ENCODE peak calls at places on chromosomes 4 and X, in five cellular contexts. R is OCI-LY7, H is ovary, Z is endodermal cell, W is fibroblast of pulmonary artery. J is an unnamed sample.

GRCh38 chrX:18617351-18617750 is 54.6 kb downstream of the RS1 start:
- DNase-seq in Z (no peak), R (no peak), W (peak), H (no peak), J (no peak)

GRCh38 chrX:48694776-48695523 is 1.6 kb upstream of the SUV39H1 start:
- DNase-seq in Z (no peak), H (no peak), W (no peak), R (no peak), J (no peak)

GRCh38 chrX:140439455-140439854 is 65.4 kb downstream of the SOX3 start:
- DNase-seq in W (no peak), Z (peak), H (no peak), R (no peak), J (no peak)

GRCh38 chr4:87553182-87553581 is 24.0 kb upstream of the SPARCL1 start:
- DNase-seq in R (no peak), Z (no peak), H (no peak), W (no peak), J (no peak)

GRCh38 chr4:107721436-107722090 is 1.5 kb upstream of the PAPSS1 start:
- DNase-seq in W (no peak), R (peak), Z (peak), H (peak), J (no peak)

GRCh38 chr4:48863728-48864127 is 32.8 kb downstream of the OCIAD1 start:
- DNase-seq in H (no peak), Z (no peak), W (no peak), R (no peak), J (no peak)

GRCh38 chrX:115147220-115147619 is 42.0 kb upstream of the RBMXL3 start:
- DNase-seq in R (no peak), H (no peak), Z (no peak), W (peak), J (no peak)

GRCh38 chr4:3810796-3811485 is 44.8 kb downstream of the ADRA2C start:
- DNase-seq in R (no peak), H (no peak), Z (no peak), W (no peak), J (no peak)

GRCh38 chr4:73676136-73676535 is 55.9 kb upstream of the RASSF6 start:
- DNase-seq in H (no peak), W (no peak), R (no peak), Z (no peak), J (no peak)

GRCh38 chrX:151736685-151737084 is 2.1 kb downstream of the CNGA2 start:
- DNase-seq in Z (no peak), H (no peak), R (no peak), W (no peak), J (peak)

GRCh38 chr4:48831532-48832015 is 686 bp downstream of the OCIAD1 start:
- DNase-seq in R (peak), H (no peak), Z (no peak), W (peak), J (no peak)

GRCh38 chrX:9622128-9622527 is 143.5 kb downstream of the GPR143 start:
- DNase-seq in W (no peak), R (no peak), Z (no peak), H (no peak), J (no peak)

GRCh38 chr4:2954358-2955185 is 8.6 kb downstream of the NOP14 start:
- DNase-seq in Z (peak), H (no peak), W (no peak), R (peak), J (peak)

GRCh38 chrX:124836786-124837185 is 482.9 kb upstream of the TEX13C start:
- DNase-seq in H (no peak), Z (no peak), W (no peak), R (no peak), J (no peak)

GRCh38 chr4:141425124-141425523 is 204.4 kb downstream of the ZNF330 start:
- DNase-seq in R (no peak), Z (no peak), H (no peak), W (peak), J (no peak)

GRCh38 chr4:124530464-124531077 is 182.0 kb downstream of the ANKRD50 start:
- DNase-seq in Z (no peak), W (no peak), R (no peak), H (no peak), J (no peak)

GRCh38 chr4:87679449-87680169 is 29.5 kb downstream of the DMP1 start:
- DNase-seq in H (peak), Z (peak), W (peak), R (peak), J (no peak)

GRCh38 chr4:175066923-175067627 is 148.9 kb downstream of the ADAM29 start:
- DNase-seq in H (no peak), W (no peak), R (peak), Z (no peak), J (no peak)

GRCh38 chrX:46642145-46642544 is 68.6 kb downstream of the CHST7 start:
- DNase-seq in Z (no peak), H (peak), R (peak), W (peak), J (no peak)

GRCh38 chrX:132488092-132488749 is 617 bp downstream of the MBNL3 start:
- DNase-seq in Z (no peak), W (peak), H (no peak), R (peak), J (no peak)

GRCh38 chr4:54213812-54214211 is 15.3 kb upstream of the PDGFRA start:
- DNase-seq in W (peak), H (no peak), Z (no peak), R (no peak), J (no peak)

GRCh38 chrX:16970977-16971376 is 24.5 kb downstream of the REPS2 start:
- DNase-seq in Z (no peak), W (peak), H (no peak), R (no peak), J (no peak)

GRCh38 chr4:100985576-100985975 is 361.8 kb downstream of the PPP3CA start:
- DNase-seq in Z (no peak), W (no peak), R (no peak), H (no peak), J (no peak)

GRCh38 chrX:149453911-149454820 is 50.9 kb downstream of the IDS start:
- DNase-seq in W (no peak), Z (no peak), R (no peak), H (no peak), J (no peak)

GRCh38 chr4:10013722-10014121 is 7.6 kb downstream of the SLC2A9 start:
- DNase-seq in Z (peak), R (peak), W (peak), H (no peak), J (no peak)

GRCh38 chrX:140050906-140051305 is 85.6 kb upstream of the CXorf66 start:
- DNase-seq in R (no peak), H (no peak), Z (no peak), W (peak), J (no peak)

GRCh38 chrX:111352424-111352823 is 59.6 kb downstream of the DCX start:
- DNase-seq in W (peak), R (no peak), H (no peak), Z (no peak), J (no peak)

GRCh38 chr4:18593297-18594002 is 571.9 kb upstream of the LCORL start:
- DNase-seq in R (peak), Z (peak), W (peak), H (peak), J (no peak)

GRCh38 chrX:20594985-20595384 is 328.3 kb upstream of the RPS6KA3 start:
- DNase-seq in Z (no peak), R (no peak), H (no peak), W (peak), J (no peak)

GRCh38 chrX:43836435-43837184 is 45.6 kb downstream of the MAOB start:
- DNase-seq in Z (no peak), R (peak), W (peak), H (no peak), J (no peak)

GRCh38 chr4:161767116-161767515 is 396.7 kb downstream of the FSTL5 start:
- DNase-seq in R (no peak), W (peak), Z (no peak), H (no peak), J (no peak)

GRCh38 chr4:187840814-187841213 is 154.8 kb upstream of the ZFP42 start:
- DNase-seq in R (no peak), H (no peak), Z (no peak), W (no peak), J (no peak)

GRCh38 chr4:114905017-114905416 is 208.4 kb downstream of the NDST4 start:
- DNase-seq in R (no peak), Z (no peak), H (no peak), W (no peak), J (no peak)

GRCh38 chr4:8271821-8272220 is 2.3 kb downstream of the HTRA3 start:
- DNase-seq in W (no peak), Z (no peak), R (no peak), H (no peak), J (no peak)

GRCh38 chr4:181525641-181526040 is 717.6 kb upstream of the TENM3 start:
- DNase-seq in H (no peak), R (peak), Z (no peak), W (no peak), J (no peak)

GRCh38 chr4:112422644-112423043 is 93.3 kb downstream of the NEUROG2 start:
- DNase-seq in W (no peak), R (no peak), H (no peak), Z (no peak), J (no peak)

GRCh38 chr4:924107-925096 is 7.7 kb downstream of the GAK start:
- DNase-seq in W (peak), Z (peak), H (no peak), R (peak), J (peak)

GRCh38 chr4:6857009-6857882 is 52.4 kb upstream of the TBC1D14 start:
- DNase-seq in Z (no peak), R (no peak), W (no peak), H (no peak), J (no peak)
- H3K4me3 ChIP-seq in Z (no peak), R (no peak), W (no peak), H (no peak), J (no peak)

DNA sequence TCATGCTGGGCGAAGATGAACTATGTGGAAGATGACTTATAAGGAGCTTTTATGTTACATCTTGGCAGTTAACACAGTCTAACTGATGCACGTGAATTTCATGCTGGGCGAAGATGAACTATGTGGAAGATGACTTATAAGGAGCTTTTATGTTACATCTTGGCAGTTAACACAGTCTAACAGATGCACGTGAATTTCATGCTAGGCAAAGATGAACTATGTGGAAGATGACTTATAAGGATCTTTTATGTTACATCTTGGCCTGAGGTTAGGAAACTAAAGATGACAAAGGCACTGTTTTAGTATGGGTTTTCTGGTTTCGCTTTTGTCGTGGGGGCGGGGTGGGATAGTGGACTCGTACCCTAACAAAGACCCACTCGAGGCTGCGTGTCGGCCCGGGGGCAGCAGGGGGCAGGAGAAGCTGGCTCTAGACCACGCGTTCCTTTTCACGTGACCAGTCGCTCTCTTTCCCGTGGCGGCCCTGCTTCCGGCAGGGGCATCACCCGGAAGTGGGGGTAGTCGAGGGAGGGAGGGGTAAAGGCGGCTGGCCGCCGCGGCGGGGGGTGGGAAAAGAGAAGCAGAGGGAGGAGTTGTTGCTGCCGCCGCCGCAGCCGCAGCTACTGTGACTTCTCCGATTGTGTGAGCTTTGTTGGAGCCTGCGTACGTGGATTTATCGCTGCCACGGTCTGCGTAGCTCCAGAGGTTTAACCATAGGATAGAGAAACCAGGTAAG is at the start of gene ATP7A:
- DNase-seq in R (peak), W (peak), Z (peak), H (peak), J (peak)
- TF ChIP-seq CTCF in R (peak), W (peak), Z (peak), H (peak), J (no peak)

DNA sequence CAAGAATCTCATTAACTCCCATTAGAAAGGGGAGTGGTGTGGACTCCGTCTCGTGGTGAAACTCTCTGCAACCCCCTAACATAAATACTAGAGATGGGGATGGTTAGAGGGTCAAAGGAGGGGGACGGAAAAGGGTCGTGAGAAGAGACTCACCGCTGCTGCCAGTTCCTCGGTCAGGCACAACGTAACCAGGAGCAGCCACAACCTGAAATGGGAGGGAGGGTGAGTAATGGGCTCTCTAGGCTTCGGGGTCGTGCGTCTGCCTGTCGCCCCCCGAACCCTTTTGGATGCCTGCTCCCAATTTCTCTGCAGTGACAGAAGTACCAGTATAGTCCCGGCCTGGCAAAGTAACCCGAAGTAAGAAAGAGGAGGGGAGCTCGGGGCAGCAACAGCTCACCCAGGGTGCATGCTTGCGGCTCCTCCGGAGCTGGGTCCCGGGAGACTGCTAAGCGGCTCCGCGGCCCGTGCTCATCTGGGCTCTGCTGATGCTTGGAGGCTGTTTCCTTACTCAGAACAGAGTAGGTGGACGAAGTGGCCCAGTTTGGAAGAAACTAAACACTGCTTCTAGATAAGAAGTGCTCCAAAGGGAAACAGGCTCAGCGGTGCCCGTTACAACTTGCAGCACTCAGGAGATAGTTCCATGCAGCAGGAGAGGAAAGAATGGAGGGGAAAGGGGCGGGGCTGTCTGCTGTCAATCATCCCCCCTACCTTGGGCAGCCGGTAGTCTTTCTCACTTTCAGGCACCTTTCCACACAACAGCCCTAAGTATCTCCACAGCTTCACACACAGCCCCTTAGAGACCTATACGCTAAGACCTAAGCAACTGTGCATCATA is at the start of gene COL4A6:
- DNase-seq in H (peak), W (no peak), R (no peak), Z (peak), J (no peak)
- H3K4me3 ChIP-seq in H (peak), W (peak), R (no peak), Z (peak), J (peak)

GRCh38 chrX:74537011-74537390 is 77.4 kb downstream of the RLIM start:
- DNase-seq in Z (peak), H (peak), W (peak), R (no peak), J (no peak)

GRCh38 chrX:74535633-74536141 is 78.7 kb downstream of the RLIM start:
- DNase-seq in H (peak), W (peak), Z (peak), R (no peak), J (peak)

GRCh38 chrX:74536142-74537010 is 78.0 kb downstream of the RLIM start:
- DNase-seq in R (no peak), H (peak), W (peak), Z (peak), J (peak)

GRCh38 chrX:74534569-74535038 is 79.8 kb downstream of the RLIM start:
- DNase-seq in H (no peak), Z (no peak), W (no peak), R (no peak), J (no peak)

DNA sequence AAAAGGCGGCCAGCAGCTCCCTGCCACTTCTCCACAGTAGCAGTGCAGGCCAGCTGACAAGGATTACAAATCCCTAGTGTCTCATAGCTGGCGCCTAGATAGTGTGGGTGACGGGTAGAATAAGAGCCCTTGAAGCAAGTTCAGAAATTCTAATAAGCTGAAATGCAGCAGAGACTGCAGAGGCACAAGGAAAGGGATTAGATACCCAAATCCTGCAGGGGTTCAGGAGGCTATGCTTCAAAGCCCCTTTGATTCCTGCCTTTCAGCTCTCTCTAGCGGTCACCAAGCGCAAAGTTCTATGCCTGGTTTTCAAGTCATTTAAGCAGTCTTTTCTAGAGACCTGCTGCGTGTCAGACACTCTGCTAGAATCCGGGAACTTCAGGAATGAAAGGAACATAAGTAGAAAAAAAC is 79.2 kb downstream of the RLIM start:
- DNase-seq in H (no peak), R (peak), Z (peak), W (peak), J (no peak)
- TF ChIP-seq CTCF in H (no peak), R (peak), Z (peak), W (peak), J (peak)

GRCh38 chr4:182809417-182810102 is 107.6 kb downstream of the DCTD start:
- DNase-seq in W (peak), R (no peak), Z (peak), H (no peak), J (no peak)
- H3K4me3 ChIP-seq in W (no peak), R (no peak), Z (peak), H (no peak), J (no peak)

J was measured in coronary artery.